ENCODE peak calls at places on chromosomes 2 and 18, in four cellular contexts. One of them, this sample, is unnamed.

GRCh38 chr2:209431701-209432100 is 7.9 kb downstream of the MAP2 start:
- DNase-seq in GM23338: no peak
- DNase-seq in sigmoid colon: no peak
- DNase-seq in PC-3: peak
- DNase-seq in this sample: no peak

GRCh38 chr2:31247671-31248070 is 13.7 kb downstream of the EHD3 start:
- DNase-seq in GM23338: no peak
- DNase-seq in sigmoid colon: no peak
- DNase-seq in PC-3: no peak
- DNase-seq in this sample: peak

GRCh38 chr2:101558740-101559508 is 84.0 kb upstream of the RFX8 start:
- DNase-seq in GM23338: no peak
- DNase-seq in sigmoid colon: no peak
- DNase-seq in PC-3: peak
- DNase-seq in this sample: no peak

GRCh38 chr18:58128286-58129018 is 84.4 kb downstream of the NEDD4L start:
- DNase-seq in GM23338: no peak
- DNase-seq in sigmoid colon: no peak
- DNase-seq in PC-3: no peak
- DNase-seq in this sample: no peak

GRCh38 chr2:176110975-176111663 is 4.0 kb downstream of the HOXD11 start:
- DNase-seq in GM23338: peak
- DNase-seq in sigmoid colon: no peak
- DNase-seq in PC-3: peak
- DNase-seq in this sample: no peak

GRCh38 chr2:206799083-206799482 is 33.7 kb downstream of the FASTKD2 start:
- DNase-seq in GM23338: no peak
- DNase-seq in sigmoid colon: no peak
- DNase-seq in PC-3: no peak
- DNase-seq in this sample: no peak

GRCh38 chr18:4544131-4544530 is 89.0 kb upstream of the DLGAP1 start:
- DNase-seq in GM23338: no peak
- DNase-seq in sigmoid colon: no peak
- DNase-seq in PC-3: no peak
- DNase-seq in this sample: no peak

GRCh38 chr18:10490401-10491289 is 35.2 kb upstream of the NAPG start:
- DNase-seq in GM23338: peak
- DNase-seq in sigmoid colon: no peak
- DNase-seq in PC-3: peak
- DNase-seq in this sample: no peak

GRCh38 chr2:109482371-109482841 is 131.4 kb downstream of the SEPTIN10 start:
- DNase-seq in GM23338: no peak
- DNase-seq in sigmoid colon: no peak
- DNase-seq in PC-3: no peak
- DNase-seq in this sample: no peak

GRCh38 chr2:102474785-102475184 is 1.8 kb downstream of the SLC9A4 start:
- DNase-seq in GM23338: no peak
- DNase-seq in sigmoid colon: no peak
- DNase-seq in PC-3: no peak
- DNase-seq in this sample: no peak

GRCh38 chr2:45889053-45889452 is 237.6 kb downstream of the PRKCE start:
- DNase-seq in GM23338: peak
- DNase-seq in sigmoid colon: no peak
- DNase-seq in PC-3: no peak
- DNase-seq in this sample: no peak
- TF ChIP-seq CTCF in GM23338: peak
- TF ChIP-seq CTCF in sigmoid colon: peak
- TF ChIP-seq CTCF in PC-3: no peak
- TF ChIP-seq CTCF in this sample: no peak

GRCh38 chr2:39416172-39416571 is 20.9 kb downstream of the MAP4K3 start:
- DNase-seq in GM23338: no peak
- DNase-seq in sigmoid colon: no peak
- DNase-seq in PC-3: no peak
- DNase-seq in this sample: no peak
- H3K27ac ChIP-seq in GM23338: peak
- H3K27ac ChIP-seq in sigmoid colon: no peak
- H3K27ac ChIP-seq in PC-3: no peak
- H3K27ac ChIP-seq in this sample: no peak

GRCh38 chr2:41394541-41394940 is 653.3 kb upstream of the PKDCC start:
- DNase-seq in GM23338: peak
- DNase-seq in sigmoid colon: no peak
- DNase-seq in PC-3: no peak
- DNase-seq in this sample: no peak
- H3K4me3 ChIP-seq in GM23338: no peak
- H3K4me3 ChIP-seq in sigmoid colon: no peak
- H3K4me3 ChIP-seq in PC-3: no peak
- H3K4me3 ChIP-seq in this sample: no peak

DNA sequence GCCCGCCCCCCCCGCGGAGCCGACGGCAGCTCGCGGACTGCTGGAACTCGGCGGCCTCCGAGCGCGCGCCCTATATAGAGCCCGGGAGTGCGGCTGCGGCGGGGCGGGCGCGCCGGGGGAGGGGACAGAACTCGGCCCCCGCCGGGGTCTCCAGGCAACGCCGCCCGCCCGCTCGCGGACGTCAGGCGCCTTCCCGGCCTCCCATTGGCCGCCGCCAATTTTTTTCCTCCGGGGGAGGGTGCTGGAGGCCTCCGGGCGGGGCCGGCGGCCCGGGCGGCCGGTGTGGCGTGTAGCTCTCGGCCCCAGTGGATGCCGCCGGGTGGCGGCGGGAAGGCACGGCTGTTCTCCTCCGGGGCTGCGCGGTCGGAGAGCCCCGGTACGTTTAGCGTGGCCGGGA is at the start of gene ZFP36L2:
- DNase-seq in GM23338: peak
- DNase-seq in sigmoid colon: peak
- DNase-seq in PC-3: peak
- DNase-seq in this sample: peak
- TF ChIP-seq CTCF in GM23338: no peak
- TF ChIP-seq CTCF in sigmoid colon: no peak
- TF ChIP-seq CTCF in PC-3: no peak
- TF ChIP-seq CTCF in this sample: no peak

GRCh38 chr18:55247032-55247431 is 287.8 kb upstream of the CCDC68 start:
- DNase-seq in GM23338: no peak
- DNase-seq in sigmoid colon: no peak
- DNase-seq in PC-3: peak
- DNase-seq in this sample: no peak

GRCh38 chr18:55244520-55244919 is 285.3 kb upstream of the CCDC68 start:
- DNase-seq in GM23338: no peak
- DNase-seq in sigmoid colon: no peak
- DNase-seq in PC-3: no peak
- DNase-seq in this sample: no peak

GRCh38 chr18:55248497-55248896 is 289.2 kb upstream of the CCDC68 start:
- DNase-seq in GM23338: no peak
- DNase-seq in sigmoid colon: no peak
- DNase-seq in PC-3: no peak
- DNase-seq in this sample: no peak

GRCh38 chr18:55245200-55245599 is 285.9 kb upstream of the CCDC68 start:
- DNase-seq in GM23338: no peak
- DNase-seq in sigmoid colon: no peak
- DNase-seq in PC-3: no peak
- DNase-seq in this sample: no peak

DNA sequence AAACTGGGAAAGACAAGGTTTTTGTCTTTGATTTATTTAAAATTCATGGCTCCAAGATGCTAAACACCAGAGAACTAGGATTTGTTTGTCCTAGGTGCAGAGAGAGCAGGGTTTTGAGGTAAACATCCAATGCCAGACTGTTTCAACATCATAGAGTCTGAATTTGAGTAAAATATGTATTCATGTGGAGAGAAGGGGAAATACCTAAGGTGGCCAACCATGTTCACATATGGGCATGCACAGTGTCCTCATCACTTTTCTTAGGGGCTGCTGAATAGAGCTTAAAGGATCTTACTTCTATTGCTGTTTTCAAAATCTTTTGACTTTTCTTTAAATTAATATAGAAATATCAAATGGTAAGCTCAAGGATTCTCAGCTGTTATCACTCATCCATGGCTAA is 287.0 kb upstream of the CCDC68 start:
- DNase-seq in GM23338: no peak
- DNase-seq in sigmoid colon: no peak
- DNase-seq in PC-3: no peak
- DNase-seq in this sample: no peak
- H3K27ac ChIP-seq in GM23338: no peak
- H3K27ac ChIP-seq in sigmoid colon: peak
- H3K27ac ChIP-seq in PC-3: no peak
- H3K27ac ChIP-seq in this sample: no peak

This sample was measured in coronary artery.